ENCODE peak calls at places on chromosomes 5 and 9, in six cellular contexts. P is neural progenitor cell, R is astrocyte, M is DND-41, D is PC-3, F is fibroblast of lung. U is an unnamed sample.
A peak's percentile ranks its signal among the peaks of the same experiment; 100 is the strongest.

GRCh38 chr9:135487281-135488012 is 7.9 kb downstream of the PPP1R26 start:
- DNase-seq in D (no peak), F (no peak), M (no peak), R (no peak), P (no peak), U (no peak)

GRCh38 chr5:116452774-116453368 is 121.8 kb downstream of the SEMA6A start:
- DNase-seq in D (no peak), P (no peak), F (no peak), M (no peak), R (peak; percentile 23), U (no peak)

GRCh38 chr9:111067472-111067871 is 29.2 kb upstream of the LPAR1 start:
- DNase-seq in F (no peak), P (no peak), M (no peak), R (no peak), D (no peak), U (peak; percentile 52)

GRCh38 chr9:72557549-72557948 is 36.1 kb downstream of the TMC1 start:
- DNase-seq in M (no peak), F (peak; percentile 90), D (peak; percentile 94), R (peak; percentile 91), P (no peak), U (peak; percentile 96)

GRCh38 chr9:128254855-128255759 is 20.7 kb downstream of the GOLGA2 start:
- DNase-seq in P (peak; percentile 89), R (no peak), F (peak; percentile 42), D (peak; percentile 44), M (peak; percentile 53), U (peak; percentile 76)

GRCh38 chr9:96121162-96121561 is 180.8 kb downstream of the HSD17B3 start:
- DNase-seq in D (no peak), F (no peak), R (peak; percentile 36), M (no peak), P (no peak), U (no peak)

GRCh38 chr9:76891279-76891678 is 14.6 kb downstream of the PRUNE2 start:
- DNase-seq in M (no peak), D (no peak), P (no peak), R (no peak), F (no peak), U (no peak)

GRCh38 chr9:97559111-97559514 is 57.6 kb downstream of the TMOD1 start:
- DNase-seq in D (no peak), R (no peak), P (no peak), F (no peak), M (no peak), U (peak; percentile 6)

GRCh38 chr5:179453616-179454015 is 96.7 kb upstream of the RUFY1 start:
- DNase-seq in P (no peak), R (no peak), F (no peak), M (no peak), D (no peak), U (no peak)

GRCh38 chr5:93649234-93649900 is 66.3 kb downstream of the NR2F1 start:
- DNase-seq in M (no peak), P (no peak), F (no peak), R (no peak), D (no peak), U (no peak)

GRCh38 chr5:81779125-81779934 is 28.4 kb upstream of the SSBP2 start:
- DNase-seq in M (peak; percentile 73), P (no peak), F (peak; percentile 63), R (no peak), D (peak; percentile 15), U (peak; percentile 66)

GRCh38 chr9:121222524-121223171 is 21.0 kb upstream of the RAB14 start:
- DNase-seq in D (peak; percentile 61), P (peak; percentile 58), F (peak; percentile 77), R (no peak), M (no peak), U (peak; percentile 84)

GRCh38 chr9:35079041-35079425 is 709 bp downstream of the FANCG start:
- DNase-seq in R (no peak), D (no peak), F (no peak), M (peak; percentile 34), P (peak; percentile 38), U (peak; percentile 16)

GRCh38 chr5:110435207-110435606 is 291.3 kb downstream of the TMEM232 start:
- DNase-seq in M (no peak), R (no peak), P (no peak), D (no peak), F (no peak), U (no peak)

GRCh38 chr5:75052461-75053285 is at the start of gene GCNT4:
- DNase-seq in D (peak; percentile 24), P (peak; percentile 79), M (peak; percentile 37), R (peak; percentile 38), F (peak; percentile 41), U (peak; percentile 77)

GRCh38 chr9:8224381-8224791 is 424.8 kb upstream of the DMAC1 start:
- DNase-seq in P (no peak), D (no peak), R (peak; percentile 22), F (peak; percentile 85), M (no peak), U (no peak)

GRCh38 chr5:64594601-64595518 is 89.0 kb downstream of the RGS7BP start:
- DNase-seq in R (no peak), M (no peak), P (peak; percentile 78), D (peak; percentile 26), F (peak; percentile 0), U (no peak)

GRCh38 chr5:157390179-157390923 is 69.7 kb upstream of the NIPAL4 start:
- DNase-seq in P (no peak), M (no peak), R (peak; percentile 96), F (peak; percentile 61), D (peak; percentile 100), U (peak; percentile 95)

GRCh38 chr5:136036991-136037705 is 8.4 kb downstream of the TGFBI start:
- DNase-seq in F (no peak), D (peak; percentile 89), P (no peak), M (peak; percentile 75), R (peak; percentile 93), U (peak; percentile 85)
- H3K4me2 ChIP-seq in F (no peak overlapping the region), D (peak overlapping the region; percentile 63), P (no peak overlapping the region), M (peak overlapping the region; percentile 42), R (peak overlapping the region; percentile 69), U (no peak overlapping the region)

GRCh38 chr9:115674091-115674490 is 479.5 kb upstream of the PAPPA start:
- DNase-seq in F (no peak), R (no peak), M (no peak), D (no peak), P (no peak), U (peak; percentile 25)

GRCh38 chr9:115675834-115676233 is 477.8 kb upstream of the PAPPA start:
- DNase-seq in D (no peak), M (no peak), P (no peak), F (no peak), R (no peak), U (no peak)

GRCh38 chr9:115671911-115672310 is 481.7 kb upstream of the PAPPA start:
- DNase-seq in D (no peak), P (no peak), R (no peak), M (no peak), F (no peak), U (no peak)

GRCh38 chr9:115672477-115673316 is 480.9 kb upstream of the PAPPA start:
- DNase-seq in R (peak; percentile 99), F (peak; percentile 97), D (peak; percentile 71), M (no peak), P (no peak), U (peak; percentile 97)

GRCh38 chr9:115673599-115673998 is 480.0 kb upstream of the PAPPA start:
- DNase-seq in M (no peak), P (no peak), R (peak; percentile 79), D (no peak), F (peak; percentile 51), U (peak; percentile 87)
- H3K4me2 ChIP-seq in M (no peak overlapping the region), P (no peak overlapping the region), R (peak overlapping the region; percentile 79), D (no peak overlapping the region), F (peak overlapping the region; percentile 74), U (peak overlapping the region; percentile 61)

GRCh38 chr9:125436613-125437443 is 175.2 kb downstream of the GAPVD1 start:
- DNase-seq in D (no peak), F (no peak), R (no peak), M (no peak), P (no peak), U (no peak)
- H3K4me2 ChIP-seq in D (no peak overlapping the region), F (no peak overlapping the region), R (no peak overlapping the region), M (no peak overlapping the region), P (no peak overlapping the region), U (no peak overlapping the region)

GRCh38 chr9:123611228-123611627 is 255.2 kb downstream of the CRB2 start:
- DNase-seq in F (peak; percentile 14), M (no peak), R (peak; percentile 3), P (no peak), D (no peak), U (peak; percentile 52)

GRCh38 chr9:123609844-123610243 is 253.8 kb downstream of the CRB2 start:
- DNase-seq in R (no peak), F (no peak), M (no peak), P (no peak), D (no peak), U (peak; percentile 40)

GRCh38 chr9:123606141-123606540 is 250.1 kb downstream of the CRB2 start:
- DNase-seq in P (no peak), D (no peak), R (no peak), M (no peak), F (no peak), U (no peak)

GRCh38 chr9:123607479-123607878 is 251.5 kb downstream of the CRB2 start:
- DNase-seq in F (no peak), D (no peak), M (no peak), R (no peak), P (no peak), U (no peak)

DNA sequence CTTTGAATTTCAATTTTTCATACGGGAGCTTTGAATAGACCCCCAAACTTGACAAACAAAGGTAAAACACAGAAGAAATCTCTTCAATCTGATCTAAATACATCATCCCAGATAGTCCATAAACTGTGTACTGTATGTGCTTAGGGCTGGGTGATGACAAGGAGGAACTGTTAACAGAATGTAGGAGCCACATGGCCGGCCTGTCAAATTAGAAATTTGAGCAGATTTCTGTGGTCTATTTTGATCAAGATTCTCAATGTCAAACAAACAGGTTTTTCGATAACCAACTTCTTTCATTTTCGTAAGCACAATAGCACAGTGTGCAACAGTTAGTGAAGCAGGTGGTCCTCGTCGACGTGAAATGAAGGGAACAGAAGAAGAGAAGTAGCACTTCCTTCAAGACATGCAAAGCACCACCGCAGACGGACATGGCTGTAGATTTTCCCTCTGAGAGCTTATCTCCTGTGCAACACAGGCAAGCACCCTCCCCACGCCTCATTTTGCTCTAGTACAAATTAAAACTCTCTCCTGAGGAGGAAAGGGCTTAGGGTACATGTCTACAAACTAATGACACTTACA is 252.1 kb downstream of the CRB2 start:
- DNase-seq in R (no peak), D (no peak), M (no peak), P (no peak), F (no peak), U (no peak)
- H3K4me2 ChIP-seq in R (no peak overlapping the region), D (no peak overlapping the region), M (no peak overlapping the region), P (no peak overlapping the region), F (no peak overlapping the region), U (no peak overlapping the region)

GRCh38 chr5:145245354-145245753 is 589.8 kb downstream of the PRELID2 start:
- DNase-seq in D (no peak), R (no peak), P (peak; percentile 53), F (peak; percentile 39), M (no peak), U (peak; percentile 39)
- H3K4me2 ChIP-seq in D (peak overlapping the region; percentile 49), R (no peak overlapping the region), P (no peak overlapping the region), F (peak overlapping the region; percentile 53), M (no peak overlapping the region), U (peak overlapping the region; percentile 75)

GRCh38 chr9:69594180-69594579 is 78.0 kb downstream of the APBA1 start:
- DNase-seq in F (no peak), M (no peak), R (no peak), P (no peak), D (no peak), U (no peak)
- H3K4me2 ChIP-seq in F (no peak overlapping the region), M (no peak overlapping the region), R (no peak overlapping the region), P (no peak overlapping the region), D (no peak overlapping the region), U (no peak overlapping the region)

U was measured in GM23248.